ENCODE peak calls at places on chromosomes 13 and 19, in four cellular contexts. O, P, J and K are unnamed samples.

GRCh38 chr13:77838271-77838670 is 80.4 kb downstream of the EDNRB start:
- DNase-seq in P (no peak), J (no peak), O (no peak), K (no peak)

GRCh38 chr19:14149509-14149994 is 13.2 kb upstream of the ASF1B start:
- DNase-seq in P (no peak), J (no peak), O (no peak), K (no peak)

GRCh38 chr13:66477816-66478215 is 752.3 kb downstream of the PCDH9 start:
- DNase-seq in J (no peak), O (no peak), P (no peak), K (no peak)

GRCh38 chr13:94416454-94417080 is 62.9 kb downstream of the DCT start:
- DNase-seq in O (peak; percentile 64), P (no peak), J (no peak), K (peak; percentile 67)

GRCh38 chr19:32464279-32464678 is 58.7 kb downstream of the DPY19L3 start:
- DNase-seq in J (no peak), P (no peak), O (no peak), K (no peak)

GRCh38 chr19:6587093-6587820 is 3.7 kb downstream of the CD70 start:
- DNase-seq in J (no peak), P (peak; percentile 32), O (peak; percentile 28), K (no peak)

GRCh38 chr19:10412257-10412977 is 7.9 kb upstream of the PDE4A start:
- DNase-seq in P (no peak), J (peak; percentile 94), O (no peak), K (no peak)

GRCh38 chr19:16217671-16218464 is 20.2 kb downstream of the AP1M1 start:
- DNase-seq in O (no peak), J (no peak), P (no peak), K (no peak)

GRCh38 chr13:39565036-39565949 is 37.7 kb downstream of the LHFPL6 start:
- DNase-seq in J (no peak), O (peak; percentile 57), P (no peak), K (peak; percentile 1)

GRCh38 chr19:3801412-3802096 is 15.4 kb upstream of the MATK start:
- DNase-seq in O (peak; percentile 74), J (no peak), P (peak; percentile 56), K (no peak)

GRCh38 chr19:7975037-7975436 is 30.4 kb downstream of the ELAVL1 start:
- DNase-seq in O (no peak), J (no peak), P (no peak), K (no peak)

GRCh38 chr13:112783946-112784500 is 94.2 kb downstream of the ATP11A start:
- DNase-seq in P (no peak), O (peak; percentile 15), J (no peak), K (no peak)

GRCh38 chr19:38892841-38893240 is 6.6 kb downstream of the SIRT2 start:
- DNase-seq in P (no peak), J (no peak), O (no peak), K (no peak)

GRCh38 chr19:13985771-13986347 is 20.3 kb downstream of the RFX1 start:
- DNase-seq in P (no peak), O (peak; percentile 47), J (no peak), K (no peak)

GRCh38 chr13:79810671-79811070 is 329.7 kb downstream of the NDFIP2 start:
- DNase-seq in O (no peak), P (no peak), J (no peak), K (no peak)

GRCh38 chr13:26021516-26021915 is 30.3 kb downstream of the SHISA2 start:
- DNase-seq in J (no peak), P (no peak), O (no peak), K (no peak)

GRCh38 chr19:53388168-53388567 is 6.8 kb upstream of the ZNF765 start:
- DNase-seq in J (no peak), P (no peak), O (no peak), K (no peak)

GRCh38 chr19:32407004-32407992 is 1.7 kb downstream of the DPY19L3 start:
- DNase-seq in J (no peak), P (peak; percentile 56), O (no peak), K (peak; percentile 16)

GRCh38 chr13:46211521-46212351 is at the start of gene LRRC63:
- DNase-seq in P (peak; percentile 73), J (no peak), O (peak; percentile 72), K (no peak)

GRCh38 chr13:41746259-41746658 is 214.7 kb downstream of the VWA8 start:
- DNase-seq in P (no peak), O (no peak), J (no peak), K (no peak)

GRCh38 chr19:8517551-8518442 is 3.8 kb upstream of the ZNF414 start:
- DNase-seq in P (no peak), J (no peak), O (no peak), K (no peak)

GRCh38 chr13:40666905-40667621 is 622 bp upstream of the FOXO1 start:
- DNase-seq in O (peak; percentile 59), J (no peak), P (peak; percentile 57), K (peak; percentile 48)

GRCh38 chr13:101155920-101156319 is 260.4 kb downstream of the NALCN start:
- DNase-seq in O (no peak), J (no peak), P (no peak), K (no peak)

GRCh38 chr19:7368456-7368855 is 19.7 kb downstream of the ARHGEF18 start:
- DNase-seq in J (no peak), O (no peak), P (no peak), K (no peak)

GRCh38 chr13:41960700-41961697 is at the start of gene VWA8:
- DNase-seq in J (no peak), O (peak; percentile 90), P (peak; percentile 53), K (peak; percentile 59)

GRCh38 chr13:86945596-86945995 is 725.6 kb upstream of the SLITRK5 start:
- DNase-seq in J (no peak), P (no peak), O (no peak), K (no peak)

GRCh38 chr19:35609881-35610353 is 2.6 kb upstream of the HAUS5 start:
- DNase-seq in P (no peak), J (peak; percentile 47), O (no peak), K (no peak)

GRCh38 chr13:96898855-96899254 is 95.4 kb downstream of the OXGR1 start:
- DNase-seq in P (no peak), J (no peak), O (no peak), K (no peak)

GRCh38 chr13:62320129-62320724 is 904.6 kb upstream of the PCDH20 start:
- DNase-seq in J (peak; percentile 36), O (no peak), P (no peak), K (peak; percentile 22)

GRCh38 chr19:16034958-16035560 is 41.2 kb upstream of the TPM4 start:
- DNase-seq in J (no peak), O (no peak), P (no peak), K (no peak)

GRCh38 chr13:99125335-99125915 is 75.2 kb upstream of the UBAC2 start:
- DNase-seq in J (no peak), O (no peak), P (no peak), K (no peak)

GRCh38 chr19:35883920-35884319 is 15.5 kb downstream of the APLP1 start:
- DNase-seq in P (no peak), O (no peak), J (no peak), K (no peak)

GRCh38 chr19:55406091-55406868 is 1.3 kb downstream of the UBE2S start:
- DNase-seq in O (no peak), P (no peak), J (no peak), K (no peak)
- TF ChIP-seq CBFB in O (no peak), P (no peak), J (no peak), K (no peak)

DNA sequence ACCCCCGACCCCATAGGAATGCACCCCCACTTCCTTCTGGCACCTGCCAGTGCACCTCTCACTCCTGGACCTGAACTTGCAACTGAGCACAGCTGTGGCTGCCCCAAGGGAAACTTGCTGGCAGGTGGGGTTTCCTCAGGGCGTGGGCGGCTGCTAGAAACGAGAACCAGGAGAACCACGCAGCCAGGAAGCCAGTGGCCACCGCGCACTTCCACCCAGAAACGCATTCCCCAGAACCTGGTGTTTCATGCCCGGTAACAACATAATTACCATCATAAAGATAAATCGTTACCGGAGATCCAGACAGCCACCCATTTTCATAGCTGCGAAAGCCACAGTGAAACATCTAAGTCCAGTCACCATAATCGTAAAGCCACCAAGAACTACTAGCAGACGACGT is 75.2 kb upstream of the C13orf46 start:
- DNase-seq in P (no peak), J (no peak), O (no peak), K (no peak)
- TF ChIP-seq CBFB in P (no peak), J (no peak), O (no peak), K (no peak)

DNA sequence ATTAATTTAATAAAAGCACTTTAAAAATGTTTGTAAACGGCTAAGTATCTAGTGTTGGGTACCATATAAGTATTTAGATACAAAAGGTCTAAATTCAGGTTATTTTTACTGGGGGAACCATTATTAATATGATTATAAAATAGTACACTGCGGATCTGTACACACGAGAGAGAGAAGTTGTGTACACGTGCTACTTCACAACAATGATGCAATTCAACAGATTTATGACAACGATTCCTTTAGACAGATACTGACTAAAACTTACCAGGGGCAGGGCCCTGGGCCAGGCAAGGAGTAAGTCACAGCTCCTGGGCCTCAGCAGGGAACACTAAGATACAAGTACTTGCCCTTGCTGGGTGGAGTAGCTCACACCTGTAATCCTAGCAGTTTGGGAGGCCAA is 29.1 kb upstream of the TPTE2 start:
- DNase-seq in J (no peak), P (no peak), O (no peak), K (no peak)
- TF ChIP-seq CBFB in J (no peak), P (no peak), O (no peak), K (no peak)

GRCh38 chr19:51570962-51571575 is at the start of gene ZNF175:
- DNase-seq in P (peak; percentile 80), O (peak; percentile 92), J (peak; percentile 97), K (peak; percentile 86)

GRCh38 chr19:51571599-51571998 is 516 bp downstream of the ZNF175 start:
- DNase-seq in O (no peak), J (no peak), P (no peak), K (no peak)

GRCh38 chr19:51573331-51573730 is 2.2 kb downstream of the ZNF175 start:
- DNase-seq in O (no peak), J (no peak), P (no peak), K (no peak)

GRCh38 chr19:51572908-51573307 is 1.8 kb downstream of the ZNF175 start:
- DNase-seq in P (no peak), J (no peak), O (no peak), K (no peak)

GRCh38 chr19:51572415-51572814 is 1.3 kb downstream of the ZNF175 start:
- DNase-seq in P (no peak), J (no peak), O (no peak), K (no peak)
- TF ChIP-seq CBFB in P (no peak), J (no peak), O (no peak), K (no peak)

GRCh38 chr19:45137179-45137761 is 23.5 kb downstream of the NKPD1 start:
- DNase-seq in O (no peak), P (no peak), J (peak; percentile 93), K (no peak)
- TF ChIP-seq CBFB in O (no peak), P (no peak), J (peak; percentile 88), K (no peak)

GRCh38 chr19:55283548-55284393 is at the start of gene BRSK1:
- DNase-seq in P (peak; percentile 79), J (no peak), O (peak; percentile 84), K (no peak)
- TF ChIP-seq CBFB in P (no peak), J (no peak), O (no peak), K (no peak)

DNA sequence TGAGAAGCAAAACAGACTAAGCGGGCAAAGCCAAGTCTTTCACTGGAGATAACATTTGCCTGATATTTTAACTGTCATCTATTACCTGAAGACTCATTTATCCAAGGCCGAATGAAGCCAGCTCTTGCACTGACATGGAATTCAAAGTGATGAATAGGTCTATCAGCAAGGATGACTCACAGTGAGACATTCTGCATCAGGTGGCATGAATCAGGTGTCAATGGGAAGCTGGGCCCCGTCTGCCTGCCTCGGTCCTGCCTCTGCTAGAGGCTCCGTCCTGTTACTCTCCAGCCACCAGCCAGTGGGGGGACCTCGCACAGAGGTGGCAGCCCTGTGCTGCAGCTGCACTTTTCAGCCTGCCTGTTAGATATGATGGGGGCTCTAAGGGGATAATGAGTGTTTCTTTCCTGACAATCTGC is 23.5 kb downstream of the STARD13 start:
- DNase-seq in J (no peak), P (no peak), O (peak; percentile 16), K (peak; percentile 88)
- TF ChIP-seq CBFB in J (no peak), P (no peak), O (no peak), K (no peak)